ENCODE peak calls at places on chromosome 11, in nine cellular contexts. R is right atrium auricular region, P is lung, H is AG09309, G is pancreas, O is SK-N-SH, V is cardiac fibroblast, B is fibroblast of pulmonary artery, Q is mammary epithelial cell. L is an unnamed sample.

GRCh38 chr11:111782109-111782784 is 16.1 kb upstream of the PPP2R1B start:
- DNase-seq in R (no peak), P (no peak), H (no peak), G (no peak), O (no peak), V (no peak), B (no peak), Q (no peak), L (no peak)

GRCh38 chr11:1072116-1072820 is 2.4 kb upstream of the MUC2 start:
- DNase-seq in R (no peak), P (no peak), H (no peak), G (no peak), O (no peak), V (peak; percentile 75), B (peak; percentile 91), Q (no peak), L (no peak)

GRCh38 chr11:59562292-59562691 is 51.0 kb downstream of the OR4D9 start:
- DNase-seq in R (no peak), P (no peak), H (no peak), G (no peak), O (no peak), V (no peak), B (no peak), Q (peak; percentile 46), L (no peak)

GRCh38 chr11:869399-870126 is 26.9 kb downstream of the TSPAN4 start:
- DNase-seq in R (no peak), P (no peak), H (no peak), G (no peak), O (no peak), V (no peak), B (no peak), Q (no peak), L (no peak)

GRCh38 chr11:3095712-3096361 is 38.6 kb upstream of the CARS1 start:
- DNase-seq in R (no peak), P (no peak), H (peak; percentile 25), G (no peak), O (no peak), V (peak; percentile 89), B (peak; percentile 93), Q (peak; percentile 50), L (peak; percentile 89)

GRCh38 chr11:60222141-60222540 is 20.8 kb downstream of the MS4A4E start:
- DNase-seq in R (no peak), P (no peak), H (no peak), G (no peak), O (no peak), V (no peak), B (no peak), Q (no peak), L (no peak)

GRCh38 chr11:33869511-33870422 is 22.1 kb downstream of the LMO2 start:
- DNase-seq in R (no peak), P (peak; percentile 46), H (no peak), G (peak; percentile 28), O (peak; percentile 84), V (peak; percentile 38), B (peak; percentile 53), Q (peak; percentile 31), L (no peak)

GRCh38 chr11:60844045-60844869 is 2.3 kb downstream of the CCDC86 start:
- DNase-seq in R (no peak), P (no peak), H (no peak), G (no peak), O (no peak), V (peak; percentile 57), B (no peak), Q (no peak), L (peak; percentile 75)

GRCh38 chr11:2940930-2941821 is 12.0 kb upstream of the PHLDA2 start:
- DNase-seq in R (no peak), P (no peak), H (no peak), G (peak; percentile 56), O (peak; percentile 61), V (no peak), B (no peak), Q (peak; percentile 32), L (peak; percentile 60)

GRCh38 chr11:22800482-22800881 is 29.1 kb downstream of the SVIP start:
- DNase-seq in R (no peak), P (no peak), H (no peak), G (no peak), O (no peak), V (no peak), B (no peak), Q (no peak), L (no peak)

GRCh38 chr11:88515002-88515401 is 177.5 kb upstream of the CTSC start:
- DNase-seq in R (no peak), P (no peak), H (no peak), G (no peak), O (no peak), V (no peak), B (no peak), Q (no peak), L (no peak)

GRCh38 chr11:35558468-35558867 is 33.1 kb upstream of the PAMR1 start:
- DNase-seq in R (no peak), P (no peak), H (no peak), G (no peak), O (no peak), V (no peak), B (peak; percentile 60), Q (no peak), L (no peak)

DNA sequence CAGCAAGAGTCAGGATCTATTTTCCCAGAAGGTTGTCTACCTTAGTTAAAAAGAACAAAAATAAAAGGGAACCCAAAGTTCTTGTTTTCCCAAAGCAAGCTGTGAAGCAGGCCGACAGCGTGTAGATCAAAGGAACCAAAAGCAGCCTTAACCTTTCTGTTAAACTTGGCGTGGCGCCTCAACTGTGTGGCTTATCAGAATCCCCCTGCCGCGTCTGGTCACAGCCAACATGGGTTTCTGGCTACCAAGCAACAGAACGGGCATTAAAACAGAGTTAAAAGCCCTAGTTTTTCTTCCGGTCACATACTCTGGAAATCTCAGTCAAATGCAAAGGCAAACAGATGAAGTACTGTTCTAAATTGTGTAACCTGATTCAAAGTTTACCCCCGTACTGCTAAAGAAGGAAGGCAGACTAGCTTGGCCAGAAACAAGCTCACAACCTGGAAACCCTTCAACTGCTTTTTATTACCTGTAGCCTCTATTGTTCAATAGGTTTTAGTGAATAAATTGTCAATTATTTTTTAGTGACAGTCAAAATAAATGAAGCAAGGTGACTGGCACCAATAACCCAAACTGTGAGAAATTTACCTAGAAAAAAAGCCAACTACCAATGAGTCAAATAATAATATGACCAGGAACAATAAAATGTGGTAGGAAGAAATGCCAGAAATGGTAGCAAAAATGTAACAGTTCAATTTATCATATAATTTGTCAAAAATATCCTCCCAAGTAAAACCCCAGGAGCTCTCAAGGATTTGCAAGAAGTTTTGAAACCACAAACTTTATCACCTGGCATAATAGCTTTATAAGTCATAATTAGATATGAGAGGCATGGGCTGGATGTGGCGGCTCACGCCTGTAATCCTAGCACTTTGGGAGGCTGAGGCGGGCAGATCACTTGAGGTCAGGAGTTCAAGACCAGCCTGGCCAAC is 21.4 kb downstream of the CHKA start:
- DNase-seq in R (no peak), P (peak; percentile 69), H (no peak), G (peak; percentile 82), O (peak; percentile 57), V (no peak), B (peak; percentile 31), Q (no peak), L (no peak)
- H3K4me3 ChIP-seq in R (no peak overlapping the region), P (no peak overlapping the region), H (no peak overlapping the region), G (no peak overlapping the region), O (no peak overlapping the region), V (no peak overlapping the region), B (no peak overlapping the region), Q (no peak overlapping the region), L (no peak overlapping the region)

DNA sequence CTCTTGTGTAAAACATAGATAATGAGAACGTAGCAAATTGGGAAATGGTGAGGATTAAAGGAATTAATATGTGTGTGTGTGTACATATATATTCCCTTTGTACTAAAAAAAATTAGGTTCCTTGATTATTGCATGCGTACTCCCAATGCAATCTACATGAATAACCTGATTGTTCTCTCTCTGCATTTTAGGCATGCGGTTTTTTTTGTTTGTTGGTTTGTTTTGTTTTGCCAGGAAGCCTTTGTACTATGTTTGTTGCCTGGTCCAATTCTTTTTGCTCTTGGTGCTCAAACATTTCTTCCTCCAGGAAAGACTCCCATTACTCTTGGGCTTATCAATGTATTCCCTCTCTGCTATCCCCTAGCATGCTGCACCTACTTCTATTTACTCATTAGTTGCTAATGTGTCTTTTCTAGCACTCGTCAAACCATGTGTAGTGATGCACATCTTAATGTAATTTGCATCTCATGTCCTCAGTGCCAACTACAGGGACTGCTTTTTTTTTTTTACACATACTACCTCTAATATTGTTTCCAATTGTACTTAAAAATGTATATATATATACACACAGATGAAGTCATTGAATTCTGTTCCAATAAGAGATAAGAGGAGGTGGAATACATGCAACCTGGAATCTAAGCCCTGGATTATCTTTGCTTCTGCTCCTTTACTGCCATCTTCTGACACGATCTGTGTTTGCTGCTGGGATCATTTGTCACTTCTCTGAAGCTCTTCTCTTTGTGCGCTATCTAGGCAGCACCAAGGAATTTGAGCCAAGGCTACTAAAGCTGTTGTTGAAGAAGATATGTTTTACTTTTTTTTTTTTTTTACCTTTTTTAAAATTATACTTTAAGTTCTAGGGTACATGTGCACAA is 197.2 kb upstream of the ANO3 start:
- DNase-seq in R (no peak), P (no peak), H (no peak), G (no peak), O (peak; percentile 9), V (peak; percentile 54), B (peak; percentile 31), Q (peak; percentile 32), L (peak; percentile 68)
- TF ChIP-seq CTCF in R (peak; percentile 55), P (no peak), H (peak; percentile 30), G (no peak), O (peak; percentile 54), V (peak; percentile 35), B (peak; percentile 17), Q (peak; percentile 20), L (peak; percentile 34)

GRCh38 chr11:13859986-13860385 is 102.5 kb upstream of the SPON1 start:
- DNase-seq in R (no peak), P (no peak), H (no peak), G (no peak), O (no peak), V (no peak), B (no peak), Q (no peak), L (no peak)

GRCh38 chr11:13862845-13863392 is 99.6 kb upstream of the SPON1 start:
- DNase-seq in R (no peak), P (no peak), H (no peak), G (no peak), O (no peak), V (no peak), B (no peak), Q (no peak), L (no peak)

GRCh38 chr11:13857828-13858227 is 104.7 kb upstream of the SPON1 start:
- DNase-seq in R (no peak), P (no peak), H (no peak), G (no peak), O (no peak), V (no peak), B (no peak), Q (no peak), L (no peak)

DNA sequence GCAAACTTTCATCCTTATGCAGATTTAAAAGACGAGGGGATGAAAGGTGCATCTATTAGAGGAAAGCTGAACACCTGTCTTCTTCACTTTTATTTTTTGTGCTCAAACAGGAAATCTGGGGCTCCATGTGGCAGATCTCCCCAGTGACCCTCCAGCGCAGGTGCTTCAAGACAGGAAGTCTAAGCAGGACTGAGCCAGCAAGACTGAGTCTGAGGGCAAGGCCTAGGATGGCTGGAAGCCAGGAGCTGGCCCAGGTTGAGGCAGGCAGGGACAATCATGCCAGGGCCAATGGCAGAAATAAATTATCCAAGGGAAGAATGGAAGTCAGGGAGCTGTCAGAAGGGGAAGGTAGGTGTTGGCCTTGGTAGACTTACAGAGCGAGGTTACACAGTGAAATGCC is 101.1 kb upstream of the SPON1 start:
- DNase-seq in R (no peak), P (no peak), H (no peak), G (no peak), O (no peak), V (no peak), B (no peak), Q (no peak), L (no peak)
- H3K4me3 ChIP-seq in R (no peak overlapping the region), P (no peak overlapping the region), H (no peak overlapping the region), G (no peak overlapping the region), O (no peak overlapping the region), V (no peak overlapping the region), B (no peak overlapping the region), Q (no peak overlapping the region), L (no peak overlapping the region)

GRCh38 chr11:99020324-99021225 is at the start of gene CNTN5:
- DNase-seq in R (peak; percentile 59), P (peak; percentile 35), H (no peak), G (peak; percentile 29), O (peak; percentile 55), V (peak; percentile 39), B (peak; percentile 49), Q (peak; percentile 4), L (no peak)
- TF ChIP-seq CTCF in R (peak; percentile 26), P (no peak), H (no peak), G (no peak), O (no peak), V (no peak), B (no peak), Q (no peak), L (no peak)